ENCODE peak calls at places on chromosomes 13 and 19, in seven cellular contexts. One of them, this sample, is unnamed.

GRCh38 chr13:67635754-67636153 is 405.6 kb upstream of the PCDH9 start:
- DNase-seq in endothelial cell of umbilical vein: no peak
- DNase-seq in neuronal stem cell: no peak
- DNase-seq in SK-N-SH: no peak
- DNase-seq in neural progenitor cell: no peak
- DNase-seq in NT2/D1: no peak
- DNase-seq in H1: no peak
- DNase-seq in this sample: no peak

GRCh38 chr13:107441279-107441678 is 774.1 kb downstream of the LIG4 start:
- DNase-seq in SK-N-SH: no peak
- DNase-seq in neural progenitor cell: no peak
- DNase-seq in NT2/D1: no peak
- DNase-seq in neuronal stem cell: no peak
- DNase-seq in endothelial cell of umbilical vein: no peak
- DNase-seq in H1: no peak
- DNase-seq in this sample: peak; percentile 90

GRCh38 chr19:51458899-51459592 is 792 bp upstream of the SIGLEC8 start:
- DNase-seq in H1: no peak
- DNase-seq in NT2/D1: no peak
- DNase-seq in endothelial cell of umbilical vein: no peak
- DNase-seq in SK-N-SH: no peak
- DNase-seq in neuronal stem cell: no peak
- DNase-seq in neural progenitor cell: no peak
- DNase-seq in this sample: no peak

GRCh38 chr13:98481511-98481951 is 95.4 kb downstream of the STK24 start:
- DNase-seq in H1: no peak
- DNase-seq in endothelial cell of umbilical vein: no peak
- DNase-seq in SK-N-SH: no peak
- DNase-seq in neural progenitor cell: no peak
- DNase-seq in NT2/D1: no peak
- DNase-seq in neuronal stem cell: no peak
- DNase-seq in this sample: no peak

GRCh38 chr13:36753176-36753575 is 65.8 kb upstream of the RFXAP start:
- DNase-seq in NT2/D1: no peak
- DNase-seq in SK-N-SH: no peak
- DNase-seq in neural progenitor cell: no peak
- DNase-seq in neuronal stem cell: no peak
- DNase-seq in endothelial cell of umbilical vein: no peak
- DNase-seq in H1: no peak
- DNase-seq in this sample: no peak

GRCh38 chr13:76454991-76455390 is 431.2 kb downstream of the KCTD12 start:
- DNase-seq in neural progenitor cell: peak; percentile 26
- DNase-seq in NT2/D1: no peak
- DNase-seq in SK-N-SH: no peak
- DNase-seq in H1: no peak
- DNase-seq in neuronal stem cell: no peak
- DNase-seq in endothelial cell of umbilical vein: no peak
- DNase-seq in this sample: no peak

GRCh38 chr13:73938375-73939070 is 195.7 kb downstream of the KLF12 start:
- DNase-seq in NT2/D1: no peak
- DNase-seq in endothelial cell of umbilical vein: peak; percentile 77
- DNase-seq in SK-N-SH: no peak
- DNase-seq in neuronal stem cell: peak; percentile 5
- DNase-seq in neural progenitor cell: no peak
- DNase-seq in H1: no peak
- DNase-seq in this sample: peak; percentile 90

GRCh38 chr13:24995225-24995804 is 100.6 kb upstream of the PABPC3 start:
- DNase-seq in neural progenitor cell: peak; percentile 89
- DNase-seq in neuronal stem cell: peak; percentile 73
- DNase-seq in SK-N-SH: peak; percentile 62
- DNase-seq in H1: no peak
- DNase-seq in NT2/D1: peak; percentile 82
- DNase-seq in endothelial cell of umbilical vein: peak; percentile 68
- DNase-seq in this sample: peak; percentile 88

GRCh38 chr19:10430505-10431253 is 10.3 kb downstream of the PDE4A start:
- DNase-seq in NT2/D1: no peak
- DNase-seq in SK-N-SH: peak; percentile 76
- DNase-seq in neural progenitor cell: peak; percentile 44
- DNase-seq in H1: no peak
- DNase-seq in endothelial cell of umbilical vein: no peak
- DNase-seq in neuronal stem cell: no peak
- DNase-seq in this sample: peak; percentile 81

GRCh38 chr19:53864308-53864836 is 3.3 kb upstream of the MYADM start:
- DNase-seq in endothelial cell of umbilical vein: no peak
- DNase-seq in NT2/D1: no peak
- DNase-seq in neuronal stem cell: no peak
- DNase-seq in SK-N-SH: no peak
- DNase-seq in neural progenitor cell: no peak
- DNase-seq in H1: no peak
- DNase-seq in this sample: no peak

GRCh38 chr13:95426631-95427030 is 125.4 kb upstream of the ABCC4 start:
- DNase-seq in neural progenitor cell: no peak
- DNase-seq in NT2/D1: no peak
- DNase-seq in endothelial cell of umbilical vein: no peak
- DNase-seq in H1: no peak
- DNase-seq in SK-N-SH: no peak
- DNase-seq in neuronal stem cell: no peak
- DNase-seq in this sample: no peak

GRCh38 chr13:103275708-103276107 is 209.5 kb upstream of the SLC10A2 start:
- DNase-seq in neural progenitor cell: no peak
- DNase-seq in NT2/D1: no peak
- DNase-seq in H1: no peak
- DNase-seq in endothelial cell of umbilical vein: no peak
- DNase-seq in neuronal stem cell: no peak
- DNase-seq in SK-N-SH: peak; percentile 26
- DNase-seq in this sample: no peak

GRCh38 chr13:41137241-41137640 is 4.6 kb upstream of the KBTBD6 start:
- DNase-seq in H1: no peak
- DNase-seq in SK-N-SH: no peak
- DNase-seq in NT2/D1: no peak
- DNase-seq in neural progenitor cell: no peak
- DNase-seq in endothelial cell of umbilical vein: no peak
- DNase-seq in neuronal stem cell: no peak
- DNase-seq in this sample: no peak

GRCh38 chr19:2212861-2213711 is 23.0 kb downstream of the PLEKHJ1 start:
- DNase-seq in H1: no peak
- DNase-seq in SK-N-SH: no peak
- DNase-seq in NT2/D1: no peak
- DNase-seq in endothelial cell of umbilical vein: no peak
- DNase-seq in neuronal stem cell: no peak
- DNase-seq in neural progenitor cell: no peak
- DNase-seq in this sample: no peak

GRCh38 chr13:75830842-75831241 is 194.7 kb downstream of the LMO7 start:
- DNase-seq in SK-N-SH: no peak
- DNase-seq in endothelial cell of umbilical vein: no peak
- DNase-seq in neural progenitor cell: no peak
- DNase-seq in H1: no peak
- DNase-seq in neuronal stem cell: no peak
- DNase-seq in NT2/D1: no peak
- DNase-seq in this sample: peak; percentile 81

GRCh38 chr13:32846020-32846451 is 170.2 kb upstream of the KL start:
- DNase-seq in SK-N-SH: no peak
- DNase-seq in NT2/D1: no peak
- DNase-seq in neural progenitor cell: no peak
- DNase-seq in neuronal stem cell: no peak
- DNase-seq in H1: no peak
- DNase-seq in endothelial cell of umbilical vein: no peak
- DNase-seq in this sample: no peak

GRCh38 chr13:45242070-45242469 is 41.2 kb upstream of the KCTD4 start:
- DNase-seq in endothelial cell of umbilical vein: peak; percentile 71
- DNase-seq in NT2/D1: no peak
- DNase-seq in neural progenitor cell: no peak
- DNase-seq in SK-N-SH: peak; percentile 10
- DNase-seq in neuronal stem cell: no peak
- DNase-seq in H1: no peak
- DNase-seq in this sample: peak; percentile 62

GRCh38 chr19:45553464-45553863 is 31.1 kb downstream of the OPA3 start:
- DNase-seq in SK-N-SH: no peak
- DNase-seq in H1: peak; percentile 70
- DNase-seq in neural progenitor cell: peak; percentile 85
- DNase-seq in neuronal stem cell: no peak
- DNase-seq in NT2/D1: no peak
- DNase-seq in endothelial cell of umbilical vein: no peak
- DNase-seq in this sample: no peak

GRCh38 chr13:39836038-39836437 is 180.6 kb downstream of the COG6 start:
- DNase-seq in neuronal stem cell: no peak
- DNase-seq in endothelial cell of umbilical vein: no peak
- DNase-seq in neural progenitor cell: no peak
- DNase-seq in NT2/D1: no peak
- DNase-seq in H1: no peak
- DNase-seq in SK-N-SH: no peak
- DNase-seq in this sample: no peak

GRCh38 chr19:42596391-42597071 is 1.8 kb upstream of the CEACAM8 start:
- DNase-seq in H1: no peak
- DNase-seq in endothelial cell of umbilical vein: peak; percentile 12
- DNase-seq in neural progenitor cell: peak; percentile 54
- DNase-seq in neuronal stem cell: peak; percentile 33
- DNase-seq in NT2/D1: peak; percentile 3
- DNase-seq in SK-N-SH: peak; percentile 70
- DNase-seq in this sample: peak; percentile 36

GRCh38 chr13:44364019-44364418 is 9.6 kb upstream of the SERP2 start:
- DNase-seq in neural progenitor cell: no peak
- DNase-seq in NT2/D1: no peak
- DNase-seq in H1: no peak
- DNase-seq in endothelial cell of umbilical vein: no peak
- DNase-seq in SK-N-SH: no peak
- DNase-seq in neuronal stem cell: no peak
- DNase-seq in this sample: no peak

GRCh38 chr19:31517466-31518180 is 168.4 kb upstream of the TSHZ3 start:
- DNase-seq in SK-N-SH: no peak
- DNase-seq in NT2/D1: no peak
- DNase-seq in H1: no peak
- DNase-seq in neuronal stem cell: no peak
- DNase-seq in neural progenitor cell: no peak
- DNase-seq in endothelial cell of umbilical vein: no peak
- DNase-seq in this sample: no peak

GRCh38 chr19:52527134-52527953 is at the start of gene ZNF808:
- DNase-seq in SK-N-SH: peak; percentile 92
- DNase-seq in NT2/D1: peak; percentile 87
- DNase-seq in H1: peak; percentile 84
- DNase-seq in neural progenitor cell: peak; percentile 96
- DNase-seq in neuronal stem cell: peak; percentile 89
- DNase-seq in endothelial cell of umbilical vein: peak; percentile 88
- DNase-seq in this sample: peak; percentile 98

GRCh38 chr13:35744566-35745203 is 268.2 kb upstream of the MAB21L1 start:
- DNase-seq in H1: no peak
- DNase-seq in endothelial cell of umbilical vein: no peak
- DNase-seq in SK-N-SH: no peak
- DNase-seq in neuronal stem cell: no peak
- DNase-seq in NT2/D1: no peak
- DNase-seq in neural progenitor cell: no peak
- DNase-seq in this sample: no peak

GRCh38 chr19:37867831-37868230 is 38.6 kb downstream of the WDR87 start:
- DNase-seq in neural progenitor cell: no peak
- DNase-seq in H1: no peak
- DNase-seq in SK-N-SH: no peak
- DNase-seq in endothelial cell of umbilical vein: no peak
- DNase-seq in NT2/D1: no peak
- DNase-seq in neuronal stem cell: no peak
- DNase-seq in this sample: peak; percentile 49

GRCh38 chr19:30004403-30004802 is 62.4 kb downstream of the URI1 start:
- DNase-seq in SK-N-SH: no peak
- DNase-seq in endothelial cell of umbilical vein: no peak
- DNase-seq in neural progenitor cell: no peak
- DNase-seq in neuronal stem cell: no peak
- DNase-seq in H1: no peak
- DNase-seq in NT2/D1: no peak
- DNase-seq in this sample: no peak

GRCh38 chr13:110310541-110311491 is 3.7 kb downstream of the COL4A2 start:
- DNase-seq in neuronal stem cell: no peak
- DNase-seq in SK-N-SH: no peak
- DNase-seq in NT2/D1: no peak
- DNase-seq in endothelial cell of umbilical vein: no peak
- DNase-seq in neural progenitor cell: no peak
- DNase-seq in H1: no peak
- DNase-seq in this sample: no peak
- H3K4me1 ChIP-seq in neuronal stem cell: peaks cover 11% of the 10 kb centered on the region
- H3K4me1 ChIP-seq in SK-N-SH: peaks cover 24% of the 10 kb centered on the region
- H3K4me1 ChIP-seq in NT2/D1: peaks cover 7% of the 10 kb centered on the region
- H3K4me1 ChIP-seq in endothelial cell of umbilical vein: peaks cover 35% of the 10 kb centered on the region
- H3K4me1 ChIP-seq in neural progenitor cell: peaks cover 17% of the 10 kb centered on the region
- H3K4me1 ChIP-seq in H1: peaks cover 5% of the 10 kb centered on the region
- H3K4me1 ChIP-seq in this sample: peaks cover 25% of the 10 kb centered on the region

GRCh38 chr19:34501339-34502320 is 20.1 kb downstream of the WTIP start:
- DNase-seq in endothelial cell of umbilical vein: peak; percentile 91
- DNase-seq in SK-N-SH: peak; percentile 98
- DNase-seq in H1: peak; percentile 88
- DNase-seq in neuronal stem cell: peak; percentile 87
- DNase-seq in NT2/D1: peak; percentile 74
- DNase-seq in neural progenitor cell: peak; percentile 91
- DNase-seq in this sample: peak; percentile 95
- H3K9ac ChIP-seq in endothelial cell of umbilical vein: no peak overlapping the region
- H3K9ac ChIP-seq in SK-N-SH: no peak overlapping the region
- H3K9ac ChIP-seq in H1: no peak overlapping the region
- H3K9ac ChIP-seq in neuronal stem cell: no peak overlapping the region
- H3K9ac ChIP-seq in NT2/D1: peak overlapping the region; percentile 59
- H3K9ac ChIP-seq in neural progenitor cell: no peak overlapping the region
- H3K9ac ChIP-seq in this sample: no peak overlapping the region

DNA sequence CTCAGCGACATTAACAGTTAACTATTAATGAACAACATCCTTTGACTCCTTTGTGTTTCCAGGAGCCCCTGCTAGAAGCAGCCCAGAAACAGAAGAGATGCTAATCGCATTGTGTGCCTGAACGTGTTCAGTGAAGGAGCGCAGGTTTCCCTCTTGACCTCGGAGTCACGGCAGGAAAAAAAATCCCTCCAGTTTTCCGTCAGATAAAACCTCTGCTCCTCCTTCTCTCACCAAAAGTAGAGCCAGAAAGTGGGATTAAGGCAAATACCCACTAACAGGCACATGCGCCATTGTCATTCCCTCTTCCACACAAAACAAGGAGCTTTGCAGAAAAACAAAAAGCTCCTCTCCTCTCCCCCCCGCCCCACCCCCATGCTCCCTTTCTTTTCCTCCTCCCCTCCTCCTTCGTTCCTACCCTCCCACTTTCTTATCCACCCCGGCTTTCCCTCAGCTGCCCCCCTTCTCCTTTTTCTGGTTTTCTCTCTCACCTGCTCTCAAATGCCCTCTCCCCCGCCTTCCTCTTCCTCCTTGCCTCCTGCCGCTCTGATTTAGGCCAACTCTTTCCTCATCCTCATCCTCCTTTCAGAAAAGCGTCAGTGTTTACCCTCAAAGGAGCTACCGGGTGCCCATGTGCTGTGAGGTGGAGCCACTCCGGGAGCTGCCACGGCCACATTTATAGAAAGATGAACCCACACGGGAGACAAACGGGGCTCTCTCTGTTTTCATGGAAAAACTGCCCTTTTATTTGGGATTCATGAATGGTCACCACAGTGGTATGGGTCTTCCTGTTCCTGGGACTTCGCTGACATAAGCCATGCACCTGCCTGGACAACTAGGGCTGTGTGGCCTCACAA is 224.5 kb downstream of the ZIC5 start:
- DNase-seq in neuronal stem cell: peak; percentile 93
- DNase-seq in endothelial cell of umbilical vein: no peak
- DNase-seq in H1: peak; percentile 31
- DNase-seq in NT2/D1: peak; percentile 68
- DNase-seq in SK-N-SH: no peak
- DNase-seq in neural progenitor cell: peak; percentile 94
- DNase-seq in this sample: no peak
- H3K4me1 ChIP-seq in neuronal stem cell: peaks cover 61% of the 10 kb centered on the region
- H3K4me1 ChIP-seq in endothelial cell of umbilical vein: no peaks in the 10 kb centered on the region
- H3K4me1 ChIP-seq in H1: peaks cover 12% of the 10 kb centered on the region
- H3K4me1 ChIP-seq in NT2/D1: no peaks in the 10 kb centered on the region
- H3K4me1 ChIP-seq in SK-N-SH: no peaks in the 10 kb centered on the region
- H3K4me1 ChIP-seq in neural progenitor cell: peaks cover 64% of the 10 kb centered on the region
- H3K4me1 ChIP-seq in this sample: no peaks in the 10 kb centered on the region

GRCh38 chr19:46764817-46765291 is 18.6 kb upstream of the STRN4 start:
- DNase-seq in endothelial cell of umbilical vein: no peak
- DNase-seq in SK-N-SH: no peak
- DNase-seq in neural progenitor cell: no peak
- DNase-seq in NT2/D1: no peak
- DNase-seq in H1: no peak
- DNase-seq in neuronal stem cell: no peak
- DNase-seq in this sample: no peak
- H3K9ac ChIP-seq in endothelial cell of umbilical vein: no peak overlapping the region
- H3K9ac ChIP-seq in SK-N-SH: no peak overlapping the region
- H3K9ac ChIP-seq in neural progenitor cell: no peak overlapping the region
- H3K9ac ChIP-seq in NT2/D1: no peak overlapping the region
- H3K9ac ChIP-seq in H1: no peak overlapping the region
- H3K9ac ChIP-seq in neuronal stem cell: no peak overlapping the region
- H3K9ac ChIP-seq in this sample: no peak overlapping the region